ENCODE peak calls at places on chromosomes 4 and X, in five cellular contexts. U is KBM-7, B is nucleus accumbens, A is SW480, T is gastrocnemius medialis. O is an unnamed sample.

GRCh38 chr4:1631136-1631535 is 53.0 kb downstream of the FAM53A start:
- DNase-seq in U (no peak), B (no peak), A (no peak), T (no peak), O (no peak)

GRCh38 chrX:150873616-150874015 is 24.9 kb downstream of the CD99L2 start:
- DNase-seq in U (no peak), B (no peak), A (no peak), T (peak), O (no peak)

GRCh38 chr4:7857238-7857701 is 82.4 kb downstream of the AFAP1 start:
- DNase-seq in U (no peak), B (no peak), A (no peak), T (no peak), O (no peak)

GRCh38 chr4:73817341-73817740 is 19.1 kb upstream of the CXCL6 start:
- DNase-seq in U (no peak), B (no peak), A (peak), T (no peak), O (no peak)

GRCh38 chr4:44713125-44713524 is 13.2 kb downstream of the GNPDA2 start:
- DNase-seq in U (no peak), B (no peak), A (no peak), T (no peak), O (no peak)

GRCh38 chrX:9888953-9889470 is 78.1 kb upstream of the CLDN34 start:
- DNase-seq in U (no peak), B (no peak), A (no peak), T (no peak), O (no peak)

GRCh38 chrX:2572740-2573139 is 72.0 kb upstream of the DHRSX start:
- DNase-seq in U (no peak), B (no peak), A (peak), T (no peak), O (no peak)

GRCh38 chr4:144399927-144400326 is 246.0 kb upstream of the HHIP start:
- DNase-seq in U (no peak), B (no peak), A (peak), T (no peak), O (no peak)

GRCh38 chrX:138638996-138639395 is 72.5 kb downstream of the FGF13 start:
- DNase-seq in U (no peak), B (no peak), A (no peak), T (no peak), O (no peak)

O was measured in B cell.